ENCODE peak calls at places on chromosomes 1 and 21, in six cellular contexts. X is HepG2, I is IMR-90, D is K562, E is HEK293T, W is A549. K is an unnamed sample.

GRCh38 chr1:10794724-10795304 is 1.6 kb downstream of the CASZ1 start:
- DNase-seq in X (no peak), I (no peak), D (no peak), E (no peak), W (peak; percentile 43), K (no peak)

GRCh38 chr1:203828424-203828823 is 33.0 kb upstream of the SNRPE start:
- DNase-seq in X (no peak), I (no peak), D (no peak), E (no peak), W (no peak), K (no peak)

GRCh38 chr1:93338426-93338825 is 7.3 kb upstream of the DR1 start:
- DNase-seq in X (no peak), I (peak; percentile 95), D (no peak), E (no peak), W (peak; percentile 68), K (no peak)

GRCh38 chr1:20069932-20070331 is at the start of gene PLA2G5:
- DNase-seq in X (no peak), I (peak; percentile 18), D (no peak), E (no peak), W (no peak), K (no peak)

GRCh38 chr1:227929746-227930472 is 17.8 kb downstream of the WNT9A start:
- DNase-seq in X (no peak), I (no peak), D (no peak), E (no peak), W (peak; percentile 50), K (no peak)

GRCh38 chr1:84122780-84123382 is 21.2 kb upstream of the PRKACB start:
- DNase-seq in X (peak; percentile 38), I (peak; percentile 58), D (peak; percentile 71), E (peak; percentile 47), W (peak; percentile 46), K (no peak)

GRCh38 chr21:29189358-29189757 is 58.9 kb downstream of the MAP3K7CL start:
- DNase-seq in X (no peak), I (peak; percentile 44), D (no peak), E (no peak), W (no peak), K (no peak)

GRCh38 chr1:12345350-12346217 is 115.8 kb downstream of the VPS13D start:
- DNase-seq in X (no peak), I (no peak), D (no peak), E (no peak), W (no peak), K (peak; percentile 5)

GRCh38 chr1:6125366-6125765 is 54.8 kb downstream of the CHD5 start:
- DNase-seq in X (no peak), I (no peak), D (no peak), E (no peak), W (no peak), K (no peak)

GRCh38 chr21:14952916-14953315 is 111.9 kb downstream of the NRIP1 start:
- DNase-seq in X (no peak), I (no peak), D (no peak), E (no peak), W (peak; percentile 13), K (no peak)

GRCh38 chr1:97094257-97094972 is 372.8 kb downstream of the PTBP2 start:
- DNase-seq in X (no peak), I (peak; percentile 94), D (no peak), E (no peak), W (peak; percentile 80), K (no peak)

GRCh38 chr1:205286335-205286950 is 35.1 kb downstream of the NUAK2 start:
- DNase-seq in X (no peak), I (peak; percentile 36), D (no peak), E (no peak), W (no peak), K (peak; percentile 84)

GRCh38 chr21:15164678-15165303 is 100.0 kb upstream of the NRIP1 start:
- DNase-seq in X (peak; percentile 49), I (no peak), D (no peak), E (no peak), W (peak; percentile 14), K (no peak)

GRCh38 chr1:233738850-233739249 is 124.9 kb downstream of the KCNK1 start:
- DNase-seq in X (no peak), I (no peak), D (no peak), E (no peak), W (no peak), K (no peak)

GRCh38 chr1:76942549-76942948 is 75.3 kb downstream of the ST6GALNAC5 start:
- DNase-seq in X (no peak), I (peak; percentile 76), D (no peak), E (no peak), W (no peak), K (no peak)

GRCh38 chr1:32455958-32456357 is 8.9 kb upstream of the ZBTB8B start:
- DNase-seq in X (no peak), I (no peak), D (no peak), E (no peak), W (no peak), K (no peak)

GRCh38 chr1:30919025-30919881 is 10.7 kb upstream of the SDC3 start:
- DNase-seq in X (no peak), I (peak; percentile 81), D (peak; percentile 95), E (no peak), W (no peak), K (no peak)
- TF ChIP-seq BHLHE40 in X (no peak), I (no peak), D (peak; percentile 96), E (no peak), W (no peak), K (no peak)

GRCh38 chr1:167443757-167444156 is 74.6 kb downstream of the CD247 start:
- DNase-seq in X (no peak), I (no peak), D (no peak), E (no peak), W (no peak), K (no peak)

GRCh38 chr1:167442142-167442848 is 76.0 kb downstream of the CD247 start:
- DNase-seq in X (peak; percentile 70), I (peak; percentile 55), D (peak; percentile 91), E (peak; percentile 92), W (peak; percentile 79), K (no peak)

GRCh38 chr1:167441222-167441621 is 77.1 kb downstream of the CD247 start:
- DNase-seq in X (no peak), I (no peak), D (no peak), E (no peak), W (no peak), K (no peak)

GRCh38 chr1:167440776-167441175 is 77.6 kb downstream of the CD247 start:
- DNase-seq in X (no peak), I (no peak), D (no peak), E (no peak), W (no peak), K (no peak)

DNA sequence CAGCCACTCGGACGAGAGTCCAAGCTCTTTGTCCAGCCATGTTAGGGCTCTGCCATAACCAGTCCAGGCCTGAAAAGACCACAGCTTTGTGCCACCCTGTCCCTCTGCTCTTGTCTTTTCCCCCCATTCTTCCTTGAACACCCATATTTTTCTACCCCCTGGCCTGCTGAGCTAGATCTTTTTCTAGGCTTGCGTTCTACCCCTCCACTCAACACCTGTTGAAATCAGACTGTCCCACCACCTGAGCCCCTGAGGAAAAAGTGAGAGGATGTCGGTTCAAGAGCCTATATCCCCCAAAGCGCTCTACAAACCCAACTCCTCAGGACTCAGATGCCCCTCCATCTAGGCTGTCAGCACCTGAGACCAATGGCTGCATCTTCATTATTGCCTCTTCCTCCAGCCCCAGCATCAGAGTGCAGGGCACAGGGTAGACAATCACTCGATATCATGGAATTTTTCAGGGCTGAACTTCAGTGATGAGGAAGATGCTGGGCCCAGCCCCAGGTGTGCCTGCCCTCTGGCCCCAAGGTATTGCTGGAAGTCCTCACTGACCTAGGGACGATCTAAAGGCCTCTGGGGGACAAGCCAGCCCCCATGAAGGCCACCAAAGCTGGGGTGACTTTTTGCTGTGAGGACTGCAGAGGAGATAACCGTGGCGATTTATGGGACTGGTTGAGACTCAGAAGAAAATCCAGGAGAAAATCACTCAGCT is 75.3 kb downstream of the CD247 start:
- DNase-seq in X (no peak), I (no peak), D (no peak), E (no peak), W (no peak), K (no peak)
- TF ChIP-seq BHLHE40 in X (no peak), I (no peak), D (no peak), E (no peak), W (no peak), K (no peak)

DNA sequence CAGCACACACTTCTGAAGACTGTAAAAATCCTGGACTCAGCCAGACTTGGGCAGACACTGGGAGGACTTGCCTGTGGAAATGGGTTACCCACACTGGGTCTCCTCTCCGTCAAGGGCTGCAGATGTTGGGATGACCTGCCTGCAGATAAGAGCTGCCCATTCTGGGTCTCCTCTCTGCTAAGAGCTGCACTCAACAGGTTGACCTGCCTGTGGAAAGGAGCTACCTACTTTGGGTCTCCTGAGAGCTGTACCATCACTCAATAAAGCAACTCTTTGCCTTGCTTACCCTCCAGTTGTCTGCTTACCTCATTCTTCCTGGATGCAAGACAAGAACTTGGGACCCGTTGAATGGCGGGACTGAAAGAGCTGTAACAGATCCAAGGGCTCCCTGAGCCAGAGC is 28.2 kb downstream of the ZCCHC17 start:
- DNase-seq in X (no peak), I (no peak), D (no peak), E (no peak), W (no peak), K (no peak)
- TF ChIP-seq BHLHE40 in X (no peak), I (no peak), D (no peak), E (no peak), W (no peak), K (no peak)

DNA sequence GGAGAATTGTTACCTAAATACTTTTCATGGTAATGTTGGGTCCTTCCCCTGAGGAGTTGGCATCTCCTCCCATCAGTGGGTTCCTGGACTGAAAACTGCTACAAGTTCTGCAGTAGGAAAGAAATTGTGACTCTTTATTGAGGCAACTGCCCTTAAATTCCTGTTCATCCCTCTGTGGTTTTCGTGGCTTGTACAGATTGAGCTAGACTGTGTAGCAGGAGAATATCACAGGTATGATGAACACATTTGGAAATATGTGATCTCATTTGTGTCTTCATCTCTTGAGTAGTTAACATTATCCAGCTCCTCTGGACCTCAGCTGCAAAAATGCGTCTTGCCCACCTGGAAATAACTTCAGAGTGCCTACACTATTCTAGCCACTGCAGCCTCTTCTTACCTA is 390.6 kb downstream of the PTPRC start:
- DNase-seq in X (no peak), I (peak; percentile 77), D (no peak), E (no peak), W (no peak), K (no peak)
- TF ChIP-seq BHLHE40 in X (no peak), I (no peak), D (no peak), E (no peak), W (no peak), K (no peak)

GRCh38 chr21:44644878-44645277 is 1.3 kb upstream of the KRTAP10-11 start:
- DNase-seq in X (no peak), I (no peak), D (no peak), E (no peak), W (no peak), K (no peak)
- TF ChIP-seq BHLHE40 in X (no peak), I (no peak), D (no peak), E (no peak), W (no peak), K (no peak)

K was measured in GM12878.